ENCODE peak calls at places on chromosomes 12 and 14, in nine cellular contexts. K, U, Z, X, S, Y, F, N and R are unnamed samples.

GRCh38 chr12:92971869-92972524 is 42.9 kb upstream of the EEA1 start:
- DNase-seq in K (no peak), U (no peak), Z (no peak), X (no peak), S (no peak), Y (no peak), F (peak; percentile 60), N (no peak), R (no peak)

GRCh38 chr14:95712398-95712797 is 1.5 kb downstream of the TCL1A start:
- DNase-seq in K (no peak), U (no peak), Z (no peak), X (no peak), S (no peak), Y (no peak), F (no peak), N (no peak), R (no peak)

GRCh38 chr12:22408605-22409004 is 74.1 kb upstream of the ST8SIA1 start:
- DNase-seq in K (no peak), U (no peak), Z (no peak), X (no peak), S (no peak), Y (no peak), F (no peak), N (no peak), R (no peak)

GRCh38 chr12:42638011-42638410 is 48.5 kb upstream of the PRICKLE1 start:
- DNase-seq in K (no peak), U (no peak), Z (no peak), X (no peak), S (no peak), Y (no peak), F (no peak), N (no peak), R (no peak)

GRCh38 chr12:113103756-113104450 is 31.7 kb downstream of the RASAL1 start:
- DNase-seq in K (peak; percentile 54), U (no peak), Z (no peak), X (peak; percentile 95), S (no peak), Y (peak; percentile 70), F (no peak), N (no peak), R (no peak)

GRCh38 chr12:63963863-63964262 is 119.4 kb downstream of the SRGAP1 start:
- DNase-seq in K (no peak), U (no peak), Z (no peak), X (no peak), S (no peak), Y (no peak), F (no peak), N (no peak), R (no peak)

GRCh38 chr12:4975574-4975973 is 65.9 kb downstream of the KCNA1 start:
- DNase-seq in K (no peak), U (no peak), Z (no peak), X (peak; percentile 29), S (no peak), Y (no peak), F (no peak), N (no peak), R (no peak)

GRCh38 chr12:127984386-127985055 is 282.4 kb upstream of the TMEM132C start:
- DNase-seq in K (no peak), U (no peak), Z (no peak), X (no peak), S (no peak), Y (no peak), F (no peak), N (no peak), R (no peak)

GRCh38 chr12:124348659-124349380 is 53.9 kb downstream of the RFLNA start:
- DNase-seq in K (no peak), U (no peak), Z (no peak), X (no peak), S (no peak), Y (no peak), F (no peak), N (no peak), R (no peak)

GRCh38 chr12:4443616-4444015 is 2.0 kb downstream of the FGF6 start:
- DNase-seq in K (no peak), U (no peak), Z (no peak), X (no peak), S (no peak), Y (no peak), F (no peak), N (no peak), R (no peak)